ENCODE peak calls at places on chromosomes 11 and 22, in five cellular contexts. R is HCT116, W is IMR-90, D is fibroblast of lung, S is neuronal stem cell. J is an unnamed sample.

GRCh38 chr11:1931326-1931725 is 11.8 kb downstream of the TNNT3 start:
- DNase-seq in R (no peak), S (no peak), D (no peak), W (peak), J (no peak)

GRCh38 chr11:2450321-2451041 is 5.7 kb downstream of the KCNQ1 start:
- DNase-seq in W (no peak), S (no peak), R (no peak), D (no peak), J (no peak)

GRCh38 chr22:30287626-30288413 is 1.5 kb downstream of the CASTOR1 start:
- DNase-seq in S (peak), W (peak), R (peak), D (peak), J (peak)

GRCh38 chr11:119512373-119512772 is 89.4 kb upstream of the THY1 start:
- DNase-seq in W (no peak), S (no peak), R (no peak), D (no peak), J (no peak)

GRCh38 chr11:129866328-129866727 is 29.1 kb downstream of the NFRKB start:
- DNase-seq in D (no peak), W (no peak), S (no peak), R (no peak), J (no peak)

GRCh38 chr11:10246991-10247390 is 47.0 kb downstream of the SBF2 start:
- DNase-seq in W (no peak), R (no peak), D (no peak), S (no peak), J (no peak)

GRCh38 chr11:103631841-103632240 is 404.6 kb upstream of the DDI1 start:
- DNase-seq in R (no peak), W (no peak), D (no peak), S (no peak), J (no peak)

GRCh38 chr11:8641332-8641731 is 41.1 kb downstream of the TRIM66 start:
- DNase-seq in W (no peak), R (no peak), D (no peak), S (no peak), J (no peak)

GRCh38 chr11:80261776-80262175 is 820.9 kb upstream of the TENM4 start:
- DNase-seq in R (no peak), S (no peak), W (no peak), D (no peak), J (no peak)

GRCh38 chr22:42217752-42218280 is 52.6 kb downstream of the TCF20 start:
- DNase-seq in R (no peak), W (peak), S (no peak), D (peak), J (no peak)

GRCh38 chr11:22795914-22796313 is 33.7 kb downstream of the SVIP start:
- DNase-seq in R (no peak), D (no peak), S (no peak), W (peak), J (no peak)

GRCh38 chr22:50173221-50173982 is 2.9 kb downstream of the PANX2 start:
- DNase-seq in D (no peak), W (no peak), R (no peak), S (no peak), J (no peak)

GRCh38 chr11:134670961-134671370 is 258.9 kb upstream of the B3GAT1 start:
- DNase-seq in D (no peak), R (no peak), S (no peak), W (no peak), J (no peak)

GRCh38 chr22:32203181-32204105 is 1.4 kb downstream of the RFPL2 start:
- DNase-seq in S (no peak), W (no peak), R (no peak), D (no peak), J (no peak)

GRCh38 chr22:32204211-32204855 is 540 bp downstream of the RFPL2 start:
- DNase-seq in W (no peak), S (no peak), D (no peak), R (no peak), J (peak)

GRCh38 chr22:32205974-32206773 is 1.3 kb upstream of the RFPL2 start:
- DNase-seq in W (no peak), D (no peak), R (no peak), S (no peak), J (peak)

GRCh38 chr22:32206774-32207758 is 2.2 kb upstream of the RFPL2 start:
- DNase-seq in W (no peak), R (peak), D (peak), S (no peak), J (peak)

DNA sequence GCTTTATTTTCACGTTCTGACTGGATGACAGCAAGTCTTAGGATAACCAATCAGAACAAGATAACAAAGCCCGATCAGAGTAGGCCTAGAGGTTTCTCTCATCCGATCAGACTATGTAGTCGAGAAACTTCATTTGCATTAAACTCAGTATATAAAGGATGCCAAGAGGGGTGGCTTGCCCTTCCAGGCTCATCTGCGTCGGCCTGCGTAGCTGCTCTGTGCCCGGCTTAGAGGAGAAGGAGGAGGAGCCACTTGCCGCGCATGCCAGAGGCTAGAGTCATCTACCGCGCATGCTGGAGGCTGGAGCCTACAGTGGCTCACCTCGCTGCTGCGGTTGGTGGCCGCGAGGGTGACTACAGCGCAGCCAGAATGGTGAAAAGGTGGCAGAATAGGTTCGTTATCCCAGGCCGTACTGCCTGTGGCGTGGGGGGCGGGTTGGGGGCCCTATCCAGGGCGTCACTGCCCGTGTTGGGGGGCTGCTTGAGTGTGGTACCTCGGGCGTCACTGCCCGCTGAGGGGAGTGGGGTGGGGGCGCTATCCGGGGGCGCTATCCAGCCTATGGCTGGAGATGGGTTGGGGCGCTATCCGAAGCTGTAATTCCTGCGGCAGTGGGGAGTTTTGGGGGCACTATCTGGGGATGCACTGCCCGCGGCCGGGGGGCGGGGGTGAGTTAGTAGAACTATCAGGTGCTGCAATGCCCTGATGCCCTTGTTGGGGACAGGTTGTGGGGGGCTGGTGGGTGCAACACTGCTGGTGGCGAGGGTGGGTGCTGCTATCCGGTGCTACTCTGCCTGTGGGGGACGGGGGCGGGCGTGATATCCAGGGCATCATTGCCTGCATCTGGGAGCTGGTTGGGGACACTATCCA is at the start of gene RFPL2:
- DNase-seq in R (peak), W (peak), S (peak), D (peak), J (peak)
- H3K9ac ChIP-seq in R (peak), W (no peak), S (peak), D (no peak), J (no peak)

DNA sequence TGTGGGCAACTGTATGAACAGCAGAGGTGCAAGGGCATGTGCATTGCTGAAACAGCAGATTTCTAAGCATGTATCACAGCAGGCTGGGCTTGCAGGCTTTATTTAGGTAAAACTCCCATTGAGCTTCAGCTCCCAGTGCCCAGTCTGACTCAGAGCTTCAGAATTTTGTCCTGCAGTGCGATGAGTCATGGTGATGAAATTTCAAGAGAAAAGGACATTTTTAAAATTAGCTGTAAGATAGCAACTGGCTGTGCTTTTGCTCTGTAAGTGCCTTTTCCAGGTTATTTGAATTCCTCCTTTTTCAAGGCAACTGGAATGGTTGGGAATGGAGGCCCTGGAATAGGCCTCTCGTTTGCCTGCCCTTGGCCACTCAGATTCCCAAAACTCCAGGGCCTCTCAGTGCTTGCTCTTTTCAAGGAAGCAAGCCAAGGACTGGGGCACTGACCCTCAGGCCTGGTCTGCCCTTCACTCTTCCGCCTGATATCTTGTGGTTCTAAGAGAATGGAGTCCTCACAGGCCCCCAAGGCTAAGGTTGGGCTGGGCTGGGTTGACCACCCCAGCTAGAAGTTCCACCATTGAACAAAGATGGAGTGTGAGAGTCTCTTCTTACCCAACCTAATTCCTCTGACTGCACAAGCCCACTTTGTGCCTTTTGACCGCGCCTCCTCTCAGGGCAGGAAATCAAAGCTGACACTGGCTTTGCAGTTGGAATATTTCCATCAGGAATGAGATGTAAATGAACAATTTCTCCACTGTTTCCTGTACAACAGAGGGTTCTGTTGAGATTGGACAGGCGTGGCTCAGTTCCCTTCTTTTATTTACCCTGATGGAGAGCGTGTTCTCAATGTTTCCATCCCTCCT is 59.5 kb upstream of the PRSS23 start:
- DNase-seq in S (peak), R (peak), D (peak), W (peak), J (peak)
- H3K9ac ChIP-seq in S (no peak), R (peak), D (no peak), W (peak), J (no peak)

DNA sequence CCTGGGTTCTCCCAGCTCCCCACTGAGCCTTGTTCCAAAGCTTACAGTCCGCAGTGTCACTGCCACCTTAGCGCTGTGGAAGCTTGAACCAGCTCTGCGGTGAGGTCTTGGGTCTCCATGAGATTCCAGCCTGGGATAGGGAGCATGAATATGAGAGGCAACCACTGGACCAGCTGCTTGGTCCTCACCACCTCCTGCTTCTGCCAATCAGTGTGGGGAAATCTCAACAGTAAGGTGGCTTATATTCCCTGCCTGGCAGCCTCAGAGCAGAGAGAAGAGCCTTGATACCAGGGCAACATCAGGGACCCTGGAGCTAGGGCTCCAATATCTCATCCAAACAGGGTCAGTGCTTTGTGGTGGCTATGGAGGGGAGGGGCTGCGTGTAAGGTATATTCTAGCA is 912 bp downstream of the CD44 start:
- DNase-seq in R (no peak), D (peak), S (no peak), W (no peak), J (no peak)
- H3K9ac ChIP-seq in R (peak), D (peak), S (peak), W (peak), J (no peak)

GRCh38 chr22:26883393-26883792 is 226.0 kb downstream of the MIAT start:
- DNase-seq in R (no peak), D (no peak), W (no peak), S (no peak), J (no peak)
- H3K9ac ChIP-seq in R (no peak), D (no peak), W (no peak), S (no peak), J (no peak)

GRCh38 chr22:24236656-24237055 is 8.2 kb downstream of the GGT5 start:
- DNase-seq in R (no peak), W (no peak), S (no peak), D (no peak), J (no peak)

GRCh38 chr22:24244144-24244787 is 616 bp downstream of the GGT5 start:
- DNase-seq in R (no peak), W (peak), D (peak), S (no peak), J (no peak)

GRCh38 chr22:24235315-24235714 is 9.6 kb downstream of the GGT5 start:
- DNase-seq in D (no peak), R (no peak), S (no peak), W (no peak), J (no peak)

GRCh38 chr22:24240381-24240780 is 4.5 kb downstream of the GGT5 start:
- DNase-seq in R (no peak), W (no peak), D (no peak), S (no peak), J (no peak)
- H3K9ac ChIP-seq in R (no peak), W (no peak), D (no peak), S (no peak), J (no peak)

DNA sequence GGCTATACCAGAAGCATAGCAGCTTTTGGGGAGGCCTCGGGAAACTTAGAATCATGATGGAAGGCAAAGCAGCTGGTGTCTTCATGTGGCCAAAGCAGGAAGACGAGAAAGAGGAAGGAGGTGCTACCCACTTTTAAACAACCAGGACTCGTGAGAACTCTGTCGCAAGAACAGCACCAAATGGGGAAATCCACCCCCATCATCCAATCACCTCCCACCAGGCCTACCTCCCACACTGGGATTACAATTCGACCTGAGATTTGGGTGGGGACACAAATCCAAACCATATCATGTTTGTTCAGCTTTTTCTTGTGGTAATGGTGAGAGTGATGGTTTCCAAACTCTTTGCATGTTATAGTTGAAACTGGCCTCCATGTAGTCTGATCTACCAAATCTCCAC is 32.5 kb upstream of the OR10D3 start:
- DNase-seq in W (no peak), S (no peak), D (no peak), R (no peak), J (no peak)
- H3K9ac ChIP-seq in W (no peak), S (no peak), D (no peak), R (no peak), J (no peak)

GRCh38 chr22:23144926-23145906 is at the start of gene RAB36:
- DNase-seq in W (peak), D (peak), R (peak), S (peak), J (peak)

GRCh38 chr22:23147632-23148387 is 2.5 kb downstream of the RAB36 start:
- DNase-seq in S (no peak), W (peak), R (no peak), D (peak), J (no peak)

GRCh38 chr22:23149743-23150238 is 4.5 kb downstream of the RAB36 start:
- DNase-seq in S (no peak), W (no peak), D (no peak), R (no peak), J (peak)

GRCh38 chr22:23144432-23144831 is 845 bp upstream of the RAB36 start:
- DNase-seq in W (no peak), S (no peak), D (no peak), R (no peak), J (no peak)

DNA sequence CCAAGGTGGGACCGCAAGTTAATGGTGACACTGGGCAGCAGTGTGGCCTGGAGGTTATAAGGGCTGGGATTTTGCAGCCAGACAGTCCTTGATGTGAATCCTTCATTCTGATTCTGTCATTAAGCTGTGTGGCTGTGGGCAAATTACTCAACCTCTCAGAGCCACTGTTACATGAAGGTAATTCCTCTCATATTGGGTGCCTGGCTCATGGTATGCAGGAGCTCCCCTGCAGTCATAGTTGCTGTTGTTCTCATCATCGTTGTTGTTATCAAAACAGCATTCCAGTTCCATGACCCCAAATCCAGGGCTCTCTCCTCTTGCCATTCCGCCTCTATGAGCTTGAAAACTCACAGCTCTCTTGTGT is 1.5 kb downstream of the RAB36 start:
- DNase-seq in R (no peak), S (no peak), D (no peak), W (no peak), J (no peak)
- H3K9ac ChIP-seq in R (no peak), S (no peak), D (no peak), W (no peak), J (no peak)

DNA sequence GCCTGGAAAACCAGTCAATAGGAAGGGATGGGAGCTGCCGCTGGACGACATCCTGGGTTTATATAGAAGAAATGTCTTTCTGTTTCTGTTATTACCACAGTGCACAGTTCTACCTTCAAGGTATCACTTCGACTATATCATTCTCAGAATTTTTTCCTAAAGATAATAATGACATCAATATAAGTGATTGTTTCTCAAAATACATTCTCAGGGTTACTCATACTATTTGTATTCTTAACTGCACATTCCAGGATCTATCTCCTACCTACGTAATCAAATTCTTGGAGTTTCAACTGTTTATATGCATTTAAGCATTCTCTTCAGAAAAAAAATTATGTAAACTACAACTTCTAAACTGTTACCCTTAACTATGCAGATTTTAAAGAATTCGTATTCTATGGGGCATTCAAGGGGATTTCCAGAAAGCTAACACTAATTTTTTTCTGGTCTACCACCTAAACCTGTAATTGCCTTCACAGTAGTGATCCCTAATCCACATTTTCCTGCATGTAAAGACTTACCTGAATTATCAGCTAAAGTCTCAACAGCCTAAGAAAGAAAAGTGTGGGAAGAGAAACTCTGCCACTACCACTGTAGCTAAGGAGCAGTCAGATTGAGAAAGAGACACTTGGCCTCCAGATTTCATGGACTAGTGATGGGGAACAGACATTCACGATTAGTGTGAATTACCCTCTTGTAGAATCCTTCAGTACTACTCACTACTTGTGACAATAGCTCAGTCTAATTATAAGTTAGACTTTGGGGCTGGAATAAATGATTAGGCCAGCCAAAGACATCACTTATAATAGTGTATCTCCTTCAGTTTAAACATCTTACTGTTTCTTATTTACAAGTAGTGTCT is at the start of gene OR51B5:
- DNase-seq in D (peak), W (peak), S (no peak), R (no peak), J (no peak)
- H3K9ac ChIP-seq in D (no peak), W (peak), S (no peak), R (no peak), J (no peak)

GRCh38 chr22:22019659-22020424 is 37.3 kb upstream of the TOP3B start:
- DNase-seq in W (no peak), R (no peak), S (no peak), D (no peak), J (no peak)
- H3K9ac ChIP-seq in W (no peak), R (no peak), S (no peak), D (no peak), J (no peak)

GRCh38 chr11:108873305-108873704 is 208.4 kb downstream of the DDX10 start:
- DNase-seq in S (no peak), W (peak), D (peak), R (no peak), J (no peak)
- H3K9ac ChIP-seq in S (no peak), W (no peak), D (no peak), R (no peak), J (no peak)